ENCODE peak calls at places on chromosomes 1 and 21, in ten cellular contexts. One of them, this sample, is unnamed.

GRCh38 chr1:9892563-9893528 is 17.2 kb downstream of the CTNNBIP1 start:
- DNase-seq in left lung: no peak
- DNase-seq in heart left ventricle: no peak
- DNase-seq in GM12865: no peak
- DNase-seq in left ventricle myocardium inferior: no peak
- DNase-seq in PC-9: peak; percentile 93
- DNase-seq in lower leg skin: peak; percentile 64
- DNase-seq in mammary epithelial cell: peak; percentile 96
- DNase-seq in SK-N-SH: no peak
- DNase-seq in cardiac fibroblast: peak; percentile 52
- DNase-seq in this sample: peak; percentile 36

GRCh38 chr1:200184196-200184595 is 156.7 kb downstream of the NR5A2 start:
- DNase-seq in heart left ventricle: peak; percentile 89
- DNase-seq in SK-N-SH: no peak
- DNase-seq in lower leg skin: peak; percentile 84
- DNase-seq in cardiac fibroblast: peak; percentile 88
- DNase-seq in mammary epithelial cell: peak; percentile 93
- DNase-seq in left ventricle myocardium inferior: peak; percentile 75
- DNase-seq in PC-9: peak; percentile 96
- DNase-seq in left lung: peak; percentile 93
- DNase-seq in GM12865: peak; percentile 15
- DNase-seq in this sample: peak; percentile 75

GRCh38 chr1:150575518-150576366 is 3.7 kb downstream of the MCL1 start:
- DNase-seq in left ventricle myocardium inferior: no peak
- DNase-seq in left lung: no peak
- DNase-seq in cardiac fibroblast: peak; percentile 46
- DNase-seq in lower leg skin: no peak
- DNase-seq in SK-N-SH: no peak
- DNase-seq in GM12865: peak; percentile 5
- DNase-seq in mammary epithelial cell: no peak
- DNase-seq in heart left ventricle: no peak
- DNase-seq in PC-9: no peak
- DNase-seq in this sample: no peak

GRCh38 chr1:172939475-172939874 is 111.3 kb downstream of the TNFSF18 start:
- DNase-seq in heart left ventricle: no peak
- DNase-seq in GM12865: no peak
- DNase-seq in PC-9: no peak
- DNase-seq in SK-N-SH: no peak
- DNase-seq in left ventricle myocardium inferior: no peak
- DNase-seq in left lung: no peak
- DNase-seq in lower leg skin: no peak
- DNase-seq in mammary epithelial cell: no peak
- DNase-seq in cardiac fibroblast: no peak
- DNase-seq in this sample: no peak

GRCh38 chr1:171267391-171267790 is 19.1 kb downstream of the FMO1 start:
- DNase-seq in heart left ventricle: no peak
- DNase-seq in lower leg skin: peak; percentile 47
- DNase-seq in GM12865: no peak
- DNase-seq in PC-9: no peak
- DNase-seq in SK-N-SH: no peak
- DNase-seq in cardiac fibroblast: peak; percentile 37
- DNase-seq in left ventricle myocardium inferior: no peak
- DNase-seq in mammary epithelial cell: peak; percentile 75
- DNase-seq in left lung: no peak
- DNase-seq in this sample: no peak

GRCh38 chr1:41469706-41470105 is 14.8 kb downstream of the EDN2 start:
- DNase-seq in PC-9: peak; percentile 63
- DNase-seq in cardiac fibroblast: no peak
- DNase-seq in heart left ventricle: no peak
- DNase-seq in GM12865: no peak
- DNase-seq in mammary epithelial cell: no peak
- DNase-seq in lower leg skin: no peak
- DNase-seq in SK-N-SH: no peak
- DNase-seq in left ventricle myocardium inferior: no peak
- DNase-seq in left lung: no peak
- DNase-seq in this sample: no peak

GRCh38 chr1:159996653-159997052 is 35.1 kb downstream of the PIGM start:
- DNase-seq in SK-N-SH: no peak
- DNase-seq in left lung: no peak
- DNase-seq in GM12865: no peak
- DNase-seq in PC-9: peak; percentile 86
- DNase-seq in lower leg skin: no peak
- DNase-seq in mammary epithelial cell: peak; percentile 83
- DNase-seq in heart left ventricle: no peak
- DNase-seq in cardiac fibroblast: peak; percentile 79
- DNase-seq in left ventricle myocardium inferior: no peak
- DNase-seq in this sample: no peak

GRCh38 chr1:10910490-10911273 is 101.8 kb upstream of the TARDBP start:
- DNase-seq in lower leg skin: no peak
- DNase-seq in cardiac fibroblast: peak; percentile 23
- DNase-seq in PC-9: no peak
- DNase-seq in GM12865: no peak
- DNase-seq in heart left ventricle: no peak
- DNase-seq in SK-N-SH: peak; percentile 38
- DNase-seq in left lung: no peak
- DNase-seq in mammary epithelial cell: no peak
- DNase-seq in left ventricle myocardium inferior: no peak
- DNase-seq in this sample: no peak

GRCh38 chr1:100542264-100542663 is 4.3 kb downstream of the GPR88 start:
- DNase-seq in left ventricle myocardium inferior: no peak
- DNase-seq in heart left ventricle: no peak
- DNase-seq in mammary epithelial cell: no peak
- DNase-seq in GM12865: no peak
- DNase-seq in SK-N-SH: peak; percentile 60
- DNase-seq in cardiac fibroblast: no peak
- DNase-seq in PC-9: no peak
- DNase-seq in lower leg skin: no peak
- DNase-seq in left lung: no peak
- DNase-seq in this sample: no peak

GRCh38 chr1:100544791-100545190 is 6.9 kb downstream of the GPR88 start:
- DNase-seq in lower leg skin: no peak
- DNase-seq in PC-9: no peak
- DNase-seq in cardiac fibroblast: no peak
- DNase-seq in left ventricle myocardium inferior: no peak
- DNase-seq in SK-N-SH: no peak
- DNase-seq in mammary epithelial cell: no peak
- DNase-seq in GM12865: no peak
- DNase-seq in heart left ventricle: no peak
- DNase-seq in left lung: no peak
- DNase-seq in this sample: no peak

GRCh38 chr1:100539836-100540536 is 2.0 kb downstream of the GPR88 start:
- DNase-seq in cardiac fibroblast: peak; percentile 37
- DNase-seq in GM12865: no peak
- DNase-seq in mammary epithelial cell: peak; percentile 37
- DNase-seq in SK-N-SH: peak; percentile 77
- DNase-seq in lower leg skin: no peak
- DNase-seq in PC-9: no peak
- DNase-seq in heart left ventricle: peak; percentile 46
- DNase-seq in left ventricle myocardium inferior: peak; percentile 24
- DNase-seq in left lung: no peak
- DNase-seq in this sample: no peak

GRCh38 chr1:100545855-100546254 is 7.9 kb downstream of the GPR88 start:
- DNase-seq in lower leg skin: no peak
- DNase-seq in mammary epithelial cell: no peak
- DNase-seq in left lung: no peak
- DNase-seq in SK-N-SH: no peak
- DNase-seq in PC-9: no peak
- DNase-seq in heart left ventricle: no peak
- DNase-seq in GM12865: no peak
- DNase-seq in cardiac fibroblast: no peak
- DNase-seq in left ventricle myocardium inferior: no peak
- DNase-seq in this sample: no peak

GRCh38 chr1:100543640-100544039 is 5.7 kb downstream of the GPR88 start:
- DNase-seq in mammary epithelial cell: peak; percentile 47
- DNase-seq in left ventricle myocardium inferior: no peak
- DNase-seq in heart left ventricle: no peak
- DNase-seq in PC-9: no peak
- DNase-seq in GM12865: peak; percentile 62
- DNase-seq in cardiac fibroblast: no peak
- DNase-seq in lower leg skin: no peak
- DNase-seq in SK-N-SH: no peak
- DNase-seq in left lung: no peak
- DNase-seq in this sample: no peak
- TF ChIP-seq CTCF in mammary epithelial cell: peak; percentile 45
- TF ChIP-seq CTCF in left ventricle myocardium inferior: no peak
- TF ChIP-seq CTCF in heart left ventricle: no peak
- TF ChIP-seq CTCF in PC-9: peak; percentile 47
- TF ChIP-seq CTCF in GM12865: peak; percentile 62
- TF ChIP-seq CTCF in cardiac fibroblast: peak; percentile 23
- TF ChIP-seq CTCF in lower leg skin: no peak
- TF ChIP-seq CTCF in SK-N-SH: peak; percentile 16
- TF ChIP-seq CTCF in left lung: no peak
- TF ChIP-seq CTCF in this sample: no peak

GRCh38 chr21:33109574-33110339 is 39.8 kb downstream of the OLIG1 start:
- DNase-seq in heart left ventricle: no peak
- DNase-seq in lower leg skin: no peak
- DNase-seq in GM12865: no peak
- DNase-seq in left ventricle myocardium inferior: no peak
- DNase-seq in left lung: no peak
- DNase-seq in SK-N-SH: no peak
- DNase-seq in cardiac fibroblast: no peak
- DNase-seq in PC-9: no peak
- DNase-seq in mammary epithelial cell: peak; percentile 19
- DNase-seq in this sample: no peak
- H3K4me3 ChIP-seq in heart left ventricle: no peak overlapping the region
- H3K4me3 ChIP-seq in lower leg skin: no peak overlapping the region
- H3K4me3 ChIP-seq in GM12865: no peak overlapping the region
- H3K4me3 ChIP-seq in left ventricle myocardium inferior: peak overlapping the region; percentile 29
- H3K4me3 ChIP-seq in left lung: peak overlapping the region; percentile 4
- H3K4me3 ChIP-seq in SK-N-SH: no peak overlapping the region
- H3K4me3 ChIP-seq in cardiac fibroblast: no peak overlapping the region
- H3K4me3 ChIP-seq in PC-9: no peak overlapping the region
- H3K4me3 ChIP-seq in mammary epithelial cell: no peak overlapping the region
- H3K4me3 ChIP-seq in this sample: no peak overlapping the region

GRCh38 chr1:180267761-180268555 is 37.9 kb downstream of the LHX4 start:
- DNase-seq in GM12865: no peak
- DNase-seq in PC-9: no peak
- DNase-seq in cardiac fibroblast: no peak
- DNase-seq in left lung: no peak
- DNase-seq in lower leg skin: no peak
- DNase-seq in heart left ventricle: no peak
- DNase-seq in SK-N-SH: no peak
- DNase-seq in mammary epithelial cell: no peak
- DNase-seq in left ventricle myocardium inferior: no peak
- DNase-seq in this sample: no peak

GRCh38 chr1:180268556-180269044 is 38.5 kb downstream of the LHX4 start:
- DNase-seq in lower leg skin: no peak
- DNase-seq in mammary epithelial cell: no peak
- DNase-seq in left lung: no peak
- DNase-seq in heart left ventricle: no peak
- DNase-seq in GM12865: no peak
- DNase-seq in SK-N-SH: no peak
- DNase-seq in PC-9: no peak
- DNase-seq in cardiac fibroblast: no peak
- DNase-seq in left ventricle myocardium inferior: no peak
- DNase-seq in this sample: no peak

GRCh38 chr1:180270767-180271639 is 40.9 kb downstream of the LHX4 start:
- DNase-seq in PC-9: no peak
- DNase-seq in SK-N-SH: no peak
- DNase-seq in GM12865: no peak
- DNase-seq in left ventricle myocardium inferior: no peak
- DNase-seq in lower leg skin: no peak
- DNase-seq in heart left ventricle: no peak
- DNase-seq in cardiac fibroblast: peak; percentile 77
- DNase-seq in mammary epithelial cell: peak; percentile 10
- DNase-seq in left lung: no peak
- DNase-seq in this sample: no peak

GRCh38 chr1:180271640-180272255 is 41.7 kb downstream of the LHX4 start:
- DNase-seq in left ventricle myocardium inferior: no peak
- DNase-seq in heart left ventricle: no peak
- DNase-seq in left lung: no peak
- DNase-seq in SK-N-SH: no peak
- DNase-seq in GM12865: no peak
- DNase-seq in mammary epithelial cell: no peak
- DNase-seq in lower leg skin: no peak
- DNase-seq in cardiac fibroblast: no peak
- DNase-seq in PC-9: no peak
- DNase-seq in this sample: no peak

DNA sequence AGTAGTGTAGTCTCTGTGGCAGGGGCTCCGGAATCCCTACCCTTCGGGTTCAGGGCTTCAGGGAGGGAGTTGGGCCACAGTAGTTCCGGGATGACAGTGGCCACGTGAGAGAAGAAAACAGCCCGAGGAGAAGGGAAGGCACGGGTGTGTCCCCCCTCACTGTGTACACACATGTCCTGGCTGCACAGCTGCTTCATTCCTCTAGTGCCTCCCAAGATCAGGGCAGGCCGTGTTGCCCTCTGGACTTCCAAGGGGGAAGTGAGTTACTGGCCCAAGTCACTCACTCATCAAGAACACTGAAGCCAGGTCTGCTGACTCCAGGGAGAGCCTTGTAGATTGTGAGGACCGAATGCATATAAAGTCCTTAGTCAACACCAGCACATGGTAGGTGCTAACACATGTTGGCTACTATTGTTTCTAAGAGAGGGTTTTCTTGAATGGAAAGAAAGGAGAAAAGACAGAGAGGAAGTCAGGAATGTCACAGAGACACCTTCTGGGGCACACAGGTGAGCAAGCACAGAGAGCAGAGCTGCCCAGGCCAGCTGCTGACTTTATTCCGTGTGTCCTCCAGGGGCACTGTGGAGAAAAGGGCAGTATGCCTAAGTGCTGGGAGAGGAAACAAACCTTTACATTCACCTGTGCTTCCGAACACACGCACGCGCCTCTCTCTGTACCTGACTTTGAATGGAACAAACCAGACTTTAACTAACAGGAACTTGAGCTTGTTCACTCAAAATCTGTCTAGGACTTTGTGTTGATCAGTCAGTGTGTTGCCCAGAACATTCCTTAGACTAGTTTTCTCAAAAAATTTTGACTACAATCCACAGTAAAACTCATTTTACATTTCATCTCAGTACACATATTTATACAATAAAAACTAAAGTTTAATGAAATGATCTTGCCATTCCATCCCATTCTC is 40.0 kb downstream of the LHX4 start:
- DNase-seq in PC-9: no peak
- DNase-seq in left ventricle myocardium inferior: no peak
- DNase-seq in cardiac fibroblast: no peak
- DNase-seq in mammary epithelial cell: no peak
- DNase-seq in lower leg skin: peak; percentile 40
- DNase-seq in left lung: no peak
- DNase-seq in heart left ventricle: peak; percentile 61
- DNase-seq in GM12865: no peak
- DNase-seq in SK-N-SH: no peak
- DNase-seq in this sample: peak; percentile 76
- TF ChIP-seq CTCF in PC-9: peak; percentile 51
- TF ChIP-seq CTCF in left ventricle myocardium inferior: peak; percentile 27
- TF ChIP-seq CTCF in cardiac fibroblast: peak; percentile 28
- TF ChIP-seq CTCF in mammary epithelial cell: peak; percentile 62
- TF ChIP-seq CTCF in lower leg skin: no peak
- TF ChIP-seq CTCF in left lung: no peak
- TF ChIP-seq CTCF in heart left ventricle: peak; percentile 35
- TF ChIP-seq CTCF in GM12865: no peak
- TF ChIP-seq CTCF in SK-N-SH: peak; percentile 43
- TF ChIP-seq CTCF in this sample: no peak

GRCh38 chr1:234746798-234747196 is 136.8 kb upstream of the IRF2BP2 start:
- DNase-seq in mammary epithelial cell: peak; percentile 92
- DNase-seq in heart left ventricle: no peak
- DNase-seq in PC-9: peak; percentile 94
- DNase-seq in SK-N-SH: no peak
- DNase-seq in lower leg skin: no peak
- DNase-seq in GM12865: no peak
- DNase-seq in left ventricle myocardium inferior: no peak
- DNase-seq in left lung: no peak
- DNase-seq in cardiac fibroblast: no peak
- DNase-seq in this sample: no peak

GRCh38 chr1:234745844-234746797 is 136.1 kb upstream of the IRF2BP2 start:
- DNase-seq in GM12865: no peak
- DNase-seq in heart left ventricle: no peak
- DNase-seq in PC-9: peak; percentile 79
- DNase-seq in cardiac fibroblast: peak; percentile 56
- DNase-seq in SK-N-SH: peak; percentile 71
- DNase-seq in mammary epithelial cell: peak; percentile 45
- DNase-seq in lower leg skin: no peak
- DNase-seq in left ventricle myocardium inferior: no peak
- DNase-seq in left lung: no peak
- DNase-seq in this sample: no peak

GRCh38 chr1:234748713-234749112 is 138.7 kb upstream of the IRF2BP2 start:
- DNase-seq in SK-N-SH: no peak
- DNase-seq in left ventricle myocardium inferior: no peak
- DNase-seq in mammary epithelial cell: no peak
- DNase-seq in cardiac fibroblast: no peak
- DNase-seq in PC-9: no peak
- DNase-seq in left lung: no peak
- DNase-seq in GM12865: no peak
- DNase-seq in heart left ventricle: no peak
- DNase-seq in lower leg skin: no peak
- DNase-seq in this sample: no peak

GRCh38 chr1:234748066-234748465 is 138.1 kb upstream of the IRF2BP2 start:
- DNase-seq in mammary epithelial cell: no peak
- DNase-seq in left lung: no peak
- DNase-seq in left ventricle myocardium inferior: no peak
- DNase-seq in lower leg skin: no peak
- DNase-seq in GM12865: no peak
- DNase-seq in cardiac fibroblast: no peak
- DNase-seq in PC-9: no peak
- DNase-seq in SK-N-SH: no peak
- DNase-seq in heart left ventricle: no peak
- DNase-seq in this sample: peak; percentile 65

GRCh38 chr1:234743866-234744581 is 134.0 kb upstream of the IRF2BP2 start:
- DNase-seq in cardiac fibroblast: peak; percentile 76
- DNase-seq in GM12865: no peak
- DNase-seq in lower leg skin: no peak
- DNase-seq in heart left ventricle: no peak
- DNase-seq in left lung: no peak
- DNase-seq in PC-9: peak; percentile 45
- DNase-seq in SK-N-SH: no peak
- DNase-seq in left ventricle myocardium inferior: no peak
- DNase-seq in mammary epithelial cell: no peak
- DNase-seq in this sample: no peak
- H3K4me3 ChIP-seq in cardiac fibroblast: no peak overlapping the region
- H3K4me3 ChIP-seq in GM12865: no peak overlapping the region
- H3K4me3 ChIP-seq in lower leg skin: no peak overlapping the region
- H3K4me3 ChIP-seq in heart left ventricle: peak overlapping the region; percentile 2
- H3K4me3 ChIP-seq in left lung: no peak overlapping the region
- H3K4me3 ChIP-seq in PC-9: no peak overlapping the region
- H3K4me3 ChIP-seq in SK-N-SH: no peak overlapping the region
- H3K4me3 ChIP-seq in left ventricle myocardium inferior: peak overlapping the region; percentile 32
- H3K4me3 ChIP-seq in mammary epithelial cell: no peak overlapping the region
- H3K4me3 ChIP-seq in this sample: no peak overlapping the region